ENCODE peak calls at places on chromosome 16, in five cellular contexts. O is activated T-cell treated with anti-CD3 and anti-CD28 coated beads for 1 hour; W is vagina; S is RCC 7860; P is stimulated activated CD4-positive, alpha-beta T cell treated with anti-CD3 and anti-CD28 coated beads, Interleukin-4, amount 100 ng/mL, for 24 hours. G is an unnamed sample.

GRCh38 chr16:997440-998051 is 16.0 kb downstream of the SOX8 start:
- DNase-seq in O (peak), S (peak), W (no peak), P (peak), G (peak)

GRCh38 chr16:5065813-5066212 is at the start of gene C16orf89:
- DNase-seq in W (no peak), S (no peak), P (no peak), O (no peak), G (no peak)

GRCh38 chr16:31706925-31707324 is 166.7 kb upstream of the ZNF267 start:
- DNase-seq in O (no peak), P (no peak), W (no peak), S (no peak), G (no peak)

GRCh38 chr16:52552643-52553042 is 5.7 kb upstream of the TOX3 start:
- DNase-seq in O (no peak), W (no peak), S (no peak), P (no peak), G (no peak)

GRCh38 chr16:88803264-88803987 is at the start of gene CDT1:
- DNase-seq in W (no peak), O (peak), P (peak), S (peak), G (peak)

GRCh38 chr16:63577891-63578290 is 1541.7 kb upstream of the CDH8 start:
- DNase-seq in S (no peak), O (no peak), P (no peak), W (no peak), G (no peak)

GRCh38 chr16:61900482-61900881 is 135.8 kb downstream of the CDH8 start:
- DNase-seq in P (no peak), S (no peak), O (no peak), W (no peak), G (no peak)

GRCh38 chr16:35188288-35189155 is 1729.1 kb downstream of the TP53TG3F start:
- DNase-seq in S (no peak), W (peak), P (no peak), O (no peak), G (no peak)

GRCh38 chr16:50265260-50265659 is 1.1 kb upstream of the ADCY7 start:
- DNase-seq in P (peak), O (no peak), W (no peak), S (peak), G (no peak)

GRCh38 chr16:84117482-84117843 is 721 bp upstream of the MBTPS1 start:
- DNase-seq in S (no peak), W (no peak), O (peak), P (peak), G (no peak)

GRCh38 chr16:11250091-11250785 is 5.8 kb downstream of the SOCS1 start:
- DNase-seq in P (no peak), O (no peak), W (no peak), S (no peak), G (no peak)

GRCh38 chr16:78528265-78528664 is 428.8 kb downstream of the WWOX start:
- DNase-seq in O (no peak), S (no peak), W (no peak), P (no peak), G (no peak)

GRCh38 chr16:86256995-86257394 is 253.3 kb upstream of the FOXF1 start:
- DNase-seq in W (no peak), P (no peak), S (no peak), O (no peak), G (no peak)

GRCh38 chr16:12461971-12462370 is 341.7 kb downstream of the CPPED1 start:
- DNase-seq in P (no peak), W (no peak), O (no peak), S (no peak), G (no peak)

GRCh38 chr16:75754126-75754525 is 27.8 kb upstream of the CPHXL start:
- DNase-seq in W (no peak), O (no peak), S (no peak), P (no peak), G (no peak)

GRCh38 chr16:17138801-17139200 is 332.0 kb downstream of the XYLT1 start:
- DNase-seq in P (no peak), S (no peak), O (no peak), W (no peak), G (no peak)

GRCh38 chr16:23132921-23133532 is 16.2 kb downstream of the USP31 start:
- DNase-seq in S (no peak), P (no peak), O (no peak), W (no peak), G (no peak)

GRCh38 chr16:67704110-67704509 is 15.0 kb downstream of the GFOD2 start:
- DNase-seq in P (no peak), O (no peak), S (no peak), W (no peak), G (no peak)

GRCh38 chr16:31874354-31875111 is 926 bp downstream of the ZNF267 start:
- DNase-seq in S (peak), O (no peak), W (no peak), P (peak), G (peak)

GRCh38 chr16:89711601-89712475 is 8.9 kb downstream of the VPS9D1 start:
- DNase-seq in W (no peak), O (peak), S (peak), P (peak), G (peak)

GRCh38 chr16:85610059-85610445 is 3.1 kb upstream of the GSE1 start:
- DNase-seq in P (no peak), S (no peak), O (no peak), W (no peak), G (no peak)

GRCh38 chr16:797120-797420 is 3.5 kb downstream of the GNG13 start:
- DNase-seq in S (no peak), W (no peak), P (no peak), O (no peak), G (peak)

GRCh38 chr16:89701425-89702406 is at the start of gene SPATA2L:
- DNase-seq in S (peak), O (peak), W (no peak), P (peak), G (peak)

GRCh38 chr16:84567446-84567962 is 50.4 kb downstream of the COTL1 start:
- DNase-seq in P (no peak), O (no peak), W (no peak), S (no peak), G (no peak)

GRCh38 chr16:28107232-28107631 is 43.7 kb upstream of the GSG1L start:
- DNase-seq in O (no peak), W (no peak), S (no peak), P (no peak), G (no peak)

GRCh38 chr16:1192384-1193073 is 32.5 kb downstream of the TPSG1 start:
- DNase-seq in P (no peak), O (no peak), S (no peak), W (no peak), G (no peak)

G was measured in activated naive CD8-positive, alpha-beta T cell treated with anti-CD3 and anti-CD28 coated beads for 36 hours.